ENCODE peak calls at places on chromosomes 4 and X, in six cellular contexts. Y is A549, I is upper lobe of left lung, G is GM12878, U is HepG2, R is K562. Z is an unnamed sample.

GRCh38 chrX:39331062-39331704 is 529.9 kb downstream of the MID1IP1 start:
- ATAC-seq in Y (no peak), I (no peak), G (no peak), U (no peak), R (no peak), Z (no peak)

GRCh38 chr4:147714575-147715401 is 17.1 kb upstream of the ARHGAP10 start:
- ATAC-seq in Y (no peak), I (peak; percentile 86), G (no peak), U (no peak), R (no peak), Z (peak; percentile 94)

GRCh38 chr4:17574206-17574605 is 2.8 kb upstream of the LAP3 start:
- ATAC-seq in Y (no peak), I (no peak), G (no peak), U (no peak), R (no peak), Z (no peak)

GRCh38 chrX:50711907-50712306 is 102.1 kb downstream of the SHROOM4 start:
- ATAC-seq in Y (no peak), I (no peak), G (no peak), U (no peak), R (no peak), Z (no peak)

GRCh38 chrX:17634542-17635207 is 102.6 kb upstream of the SCML1 start:
- ATAC-seq in Y (no peak), I (no peak), G (no peak), U (no peak), R (no peak), Z (no peak)

GRCh38 chrX:148536961-148537360 is 36.5 kb downstream of the AFF2 start:
- ATAC-seq in Y (no peak), I (no peak), G (no peak), U (no peak), R (no peak), Z (no peak)

GRCh38 chr4:141215972-141216761 is 4.5 kb upstream of the ZNF330 start:
- ATAC-seq in Y (no peak), I (no peak), G (no peak), U (no peak), R (no peak), Z (no peak)

GRCh38 chr4:145545538-145546224 is 64.0 kb downstream of the SMAD1 start:
- ATAC-seq in Y (peak; percentile 67), I (peak; percentile 55), G (no peak), U (no peak), R (no peak), Z (peak; percentile 65)

GRCh38 chrX:103831342-103831802 is 685 bp downstream of the RAB9B start:
- ATAC-seq in Y (peak; percentile 63), I (no peak), G (no peak), U (no peak), R (no peak), Z (peak; percentile 5)

GRCh38 chrX:154818916-154819770 is 13.9 kb upstream of the MPP1 start:
- ATAC-seq in Y (no peak), I (no peak), G (peak; percentile 76), U (no peak), R (peak; percentile 83), Z (no peak)

GRCh38 chrX:150522494-150522893 is 45.9 kb upstream of the MTM1 start:
- ATAC-seq in Y (no peak), I (no peak), G (no peak), U (no peak), R (no peak), Z (no peak)

GRCh38 chr4:83093060-83093640 is 21.4 kb downstream of the PLAC8 start:
- ATAC-seq in Y (no peak), I (no peak), G (no peak), U (no peak), R (peak; percentile 72), Z (no peak)

GRCh38 chr4:133390198-133390855 is 241.2 kb downstream of the PCDH10 start:
- ATAC-seq in Y (no peak), I (peak; percentile 21), G (no peak), U (peak; percentile 42), R (no peak), Z (no peak)

GRCh38 chr4:80182237-80182866 is 15.0 kb upstream of the PRDM8 start:
- ATAC-seq in Y (no peak), I (no peak), G (peak; percentile 5), U (no peak), R (no peak), Z (no peak)

GRCh38 chrX:14963447-14964236 is 90.4 kb downstream of the MOSPD2 start:
- ATAC-seq in Y (no peak), I (no peak), G (no peak), U (no peak), R (no peak), Z (no peak)

GRCh38 chr4:142440093-142440492 is 406.0 kb downstream of the INPP4B start:
- ATAC-seq in Y (peak; percentile 40), I (no peak), G (no peak), U (no peak), R (no peak), Z (no peak)

GRCh38 chr4:73194064-73194463 is 64.5 kb downstream of the ANKRD17 start:
- ATAC-seq in Y (no peak), I (no peak), G (no peak), U (no peak), R (no peak), Z (no peak)

GRCh38 chr4:105569014-105569850 is 16.8 kb downstream of the ARHGEF38 start:
- ATAC-seq in Y (no peak), I (no peak), G (no peak), U (no peak), R (no peak), Z (no peak)

GRCh38 chrX:1249101-1249887 is 19.3 kb upstream of the CSF2RA start:
- ATAC-seq in Y (peak; percentile 68), I (peak; percentile 86), G (peak; percentile 45), U (peak; percentile 81), R (no peak), Z (peak; percentile 62)

GRCh38 chrX:1242901-1243402 is 25.7 kb upstream of the CSF2RA start:
- ATAC-seq in Y (peak; percentile 27), I (no peak), G (peak; percentile 58), U (no peak), R (no peak), Z (no peak)

GRCh38 chrX:1244164-1245076 is 24.2 kb upstream of the CSF2RA start:
- ATAC-seq in Y (peak; percentile 52), I (no peak), G (peak; percentile 41), U (no peak), R (peak; percentile 59), Z (no peak)

GRCh38 chrX:1246816-1247215 is 21.8 kb upstream of the CSF2RA start:
- ATAC-seq in Y (peak; percentile 63), I (peak; percentile 82), G (peak; percentile 64), U (peak; percentile 53), R (peak; percentile 72), Z (peak; percentile 45)

DNA sequence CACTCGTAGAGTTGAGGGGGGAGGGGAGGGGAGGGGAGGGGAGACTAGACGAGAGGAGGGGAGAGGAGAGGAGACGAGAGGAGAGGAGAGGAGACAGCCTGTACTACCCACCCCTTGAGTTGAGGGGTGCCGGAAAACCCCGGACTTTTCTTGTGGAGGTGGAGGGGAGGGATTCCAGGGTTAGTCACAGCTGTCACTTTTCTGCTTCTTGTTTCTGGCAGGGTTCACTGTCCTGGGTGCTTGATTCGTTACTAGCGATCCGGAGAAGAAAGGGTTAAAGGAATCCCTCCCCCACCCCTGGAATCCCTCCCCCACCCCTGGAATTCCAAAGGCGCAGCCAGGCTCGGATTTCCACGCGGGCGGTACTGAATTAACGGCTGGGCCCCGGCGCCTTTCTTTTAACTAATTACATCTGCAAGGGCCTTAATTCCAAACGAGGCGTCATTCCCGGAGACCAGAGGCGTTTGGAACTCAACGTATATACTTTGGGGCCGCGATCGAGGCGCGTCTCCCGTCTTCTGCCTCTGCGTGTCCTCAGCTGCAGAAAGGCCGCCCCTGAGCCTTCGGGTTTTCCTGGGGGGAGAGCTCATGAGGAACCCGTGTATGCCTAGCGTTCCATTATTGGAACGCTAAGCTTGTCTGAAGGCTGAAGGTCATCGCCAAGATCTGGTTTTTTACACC is 20.1 kb upstream of the CSF2RA start:
- ATAC-seq in Y (peak; percentile 45), I (peak; percentile 36), G (no peak), U (peak; percentile 26), R (no peak), Z (no peak)
- H3K4me3 ChIP-seq in Y (no peak overlapping the region), I (no peak overlapping the region), G (no peak overlapping the region), U (peak overlapping the region; percentile 57), R (no peak overlapping the region), Z (peak overlapping the region; percentile 25)

GRCh38 chr4:102760645-102761477 is at the start of gene MANBA:
- ATAC-seq in Y (peak; percentile 98), I (peak; percentile 98), G (peak; percentile 94), U (peak; percentile 95), R (peak; percentile 98), Z (peak; percentile 97)
- TF ChIP-seq EP300 in Y (no peak), I (no peak), G (no peak), U (no peak), R (no peak), Z (no peak)

GRCh38 chr4:95539056-95539455 is 9.7 kb downstream of the UNC5C start:
- ATAC-seq in Y (no peak), I (no peak), G (peak; percentile 7), U (no peak), R (no peak), Z (no peak)

GRCh38 chr4:95537181-95537580 is 11.6 kb downstream of the UNC5C start:
- ATAC-seq in Y (no peak), I (no peak), G (peak; percentile 46), U (no peak), R (no peak), Z (no peak)

GRCh38 chr4:95540227-95540626 is 8.5 kb downstream of the UNC5C start:
- ATAC-seq in Y (no peak), I (no peak), G (no peak), U (no peak), R (no peak), Z (no peak)

GRCh38 chr4:95536650-95537049 is 12.1 kb downstream of the UNC5C start:
- ATAC-seq in Y (no peak), I (no peak), G (no peak), U (no peak), R (no peak), Z (no peak)

GRCh38 chr4:95537967-95538485 is 10.7 kb downstream of the UNC5C start:
- ATAC-seq in Y (no peak), I (no peak), G (no peak), U (no peak), R (no peak), Z (no peak)
- H3K4me3 ChIP-seq in Y (no peak overlapping the region), I (no peak overlapping the region), G (no peak overlapping the region), U (no peak overlapping the region), R (no peak overlapping the region), Z (no peak overlapping the region)

GRCh38 chr4:101944649-101945048 is 154.1 kb downstream of the BANK1 start:
- ATAC-seq in Y (no peak), I (peak; percentile 61), G (no peak), U (no peak), R (no peak), Z (no peak)
- TF ChIP-seq EP300 in Y (no peak), I (no peak), G (no peak), U (no peak), R (no peak), Z (no peak)

GRCh38 chr4:89245459-89245858 is 62.1 kb downstream of the GPRIN3 start:
- ATAC-seq in Y (peak; percentile 69), I (no peak), G (no peak), U (peak; percentile 53), R (no peak), Z (no peak)
- H3K4me3 ChIP-seq in Y (no peak overlapping the region), I (no peak overlapping the region), G (no peak overlapping the region), U (no peak overlapping the region), R (no peak overlapping the region), Z (no peak overlapping the region)

Z was measured in gastroesophageal sphincter.